ENCODE peak calls at places on chromosomes 13 and 19, in ten cellular contexts. M is SK-N-SH, V is fibroblast of lung, C is neural progenitor cell, S is IMR-90, H is osteoblast, X is PC-9, P is PC-3, D is H1, R is GM23338. G is an unnamed sample. For H4K20me1, the result is how much of the 10 kb centered on the place peaks cover.

GRCh38 chr13:41416276-41416675 is 41.1 kb upstream of the RGCC start:
- DNase-seq in M (no peak), V (no peak), C (no peak), S (peak), H (no peak), X (no peak), P (no peak), D (no peak), R (no peak), G (no peak)

GRCh38 chr19:28847468-28847867 is 365.5 kb downstream of the UQCRFS1 start:
- DNase-seq in M (no peak), V (no peak), C (no peak), S (peak), H (no peak), X (no peak), P (no peak), D (no peak), R (peak), G (no peak)

GRCh38 chr19:55287361-55288079 is 3.7 kb downstream of the BRSK1 start:
- DNase-seq in M (no peak), V (no peak), C (no peak), S (no peak), H (no peak), X (no peak), P (no peak), D (no peak), R (no peak), G (no peak)

GRCh38 chr13:44734204-44734707 is 158.1 kb upstream of the TSC22D1 start:
- DNase-seq in M (peak), V (peak), C (no peak), S (peak), H (no peak), X (peak), P (peak), D (no peak), R (no peak), G (no peak)

GRCh38 chr13:30306762-30307193 is 573 bp downstream of the KATNAL1 start:
- DNase-seq in M (peak), V (peak), C (peak), S (peak), H (peak), X (peak), P (peak), D (peak), R (peak), G (peak)

GRCh38 chr19:34124828-34125227 is 47.5 kb upstream of the LSM14A start:
- DNase-seq in M (peak), V (no peak), C (peak), S (no peak), H (no peak), X (no peak), P (peak), D (no peak), R (peak), G (no peak)

GRCh38 chr13:44879452-44880058 is 109.7 kb downstream of the NUFIP1 start:
- DNase-seq in M (peak), V (peak), C (no peak), S (peak), H (peak), X (no peak), P (peak), D (no peak), R (peak), G (peak)

GRCh38 chr13:40228486-40228885 is 438.0 kb downstream of the FOXO1 start:
- DNase-seq in M (no peak), V (peak), C (no peak), S (no peak), H (no peak), X (no peak), P (no peak), D (no peak), R (no peak), G (no peak)

GRCh38 chr13:112773601-112774447 is 84.0 kb downstream of the ATP11A start:
- DNase-seq in M (no peak), V (no peak), C (no peak), S (no peak), H (peak), X (no peak), P (no peak), D (no peak), R (no peak), G (no peak)

GRCh38 chr13:112771139-112771876 is 81.5 kb downstream of the ATP11A start:
- DNase-seq in M (no peak), V (no peak), C (no peak), S (no peak), H (peak), X (no peak), P (no peak), D (no peak), R (no peak), G (no peak)

GRCh38 chr13:112772929-112773328 is 83.1 kb downstream of the ATP11A start:
- DNase-seq in M (no peak), V (no peak), C (no peak), S (no peak), H (peak), X (no peak), P (no peak), D (no peak), R (no peak), G (no peak)

GRCh38 chr13:112771877-112772538 is 82.2 kb downstream of the ATP11A start:
- DNase-seq in M (no peak), V (no peak), C (no peak), S (no peak), H (peak), X (no peak), P (no peak), D (no peak), R (no peak), G (no peak)

GRCh38 chr13:112772539-112772909 is 82.7 kb downstream of the ATP11A start:
- DNase-seq in M (no peak), V (no peak), C (no peak), S (no peak), H (peak), X (no peak), P (no peak), D (no peak), R (no peak), G (no peak)
- H4K20me1 ChIP-seq in M (under half), V (under half), C (half or more), S (under half), H (under half), X (under half), P (under half), D (under half), R (under half), G (under half)

GRCh38 chr19:48905664-48906063 is 5.6 kb downstream of the NUCB1 start:
- DNase-seq in M (no peak), V (peak), C (no peak), S (no peak), H (no peak), X (no peak), P (no peak), D (no peak), R (no peak), G (no peak)

GRCh38 chr19:48897181-48897580 is 1.4 kb downstream of the TULP2 start:
- DNase-seq in M (no peak), V (no peak), C (no peak), S (no peak), H (no peak), X (no peak), P (no peak), D (no peak), R (no peak), G (no peak)

GRCh38 chr19:48899781-48900476 is at the start of gene NUCB1:
- DNase-seq in M (peak), V (peak), C (peak), S (peak), H (peak), X (peak), P (peak), D (peak), R (peak), G (peak)

GRCh38 chr19:48896191-48896720 is 2.3 kb downstream of the TULP2 start:
- DNase-seq in M (peak), V (peak), C (peak), S (no peak), H (no peak), X (no peak), P (no peak), D (peak), R (peak), G (peak)

DNA sequence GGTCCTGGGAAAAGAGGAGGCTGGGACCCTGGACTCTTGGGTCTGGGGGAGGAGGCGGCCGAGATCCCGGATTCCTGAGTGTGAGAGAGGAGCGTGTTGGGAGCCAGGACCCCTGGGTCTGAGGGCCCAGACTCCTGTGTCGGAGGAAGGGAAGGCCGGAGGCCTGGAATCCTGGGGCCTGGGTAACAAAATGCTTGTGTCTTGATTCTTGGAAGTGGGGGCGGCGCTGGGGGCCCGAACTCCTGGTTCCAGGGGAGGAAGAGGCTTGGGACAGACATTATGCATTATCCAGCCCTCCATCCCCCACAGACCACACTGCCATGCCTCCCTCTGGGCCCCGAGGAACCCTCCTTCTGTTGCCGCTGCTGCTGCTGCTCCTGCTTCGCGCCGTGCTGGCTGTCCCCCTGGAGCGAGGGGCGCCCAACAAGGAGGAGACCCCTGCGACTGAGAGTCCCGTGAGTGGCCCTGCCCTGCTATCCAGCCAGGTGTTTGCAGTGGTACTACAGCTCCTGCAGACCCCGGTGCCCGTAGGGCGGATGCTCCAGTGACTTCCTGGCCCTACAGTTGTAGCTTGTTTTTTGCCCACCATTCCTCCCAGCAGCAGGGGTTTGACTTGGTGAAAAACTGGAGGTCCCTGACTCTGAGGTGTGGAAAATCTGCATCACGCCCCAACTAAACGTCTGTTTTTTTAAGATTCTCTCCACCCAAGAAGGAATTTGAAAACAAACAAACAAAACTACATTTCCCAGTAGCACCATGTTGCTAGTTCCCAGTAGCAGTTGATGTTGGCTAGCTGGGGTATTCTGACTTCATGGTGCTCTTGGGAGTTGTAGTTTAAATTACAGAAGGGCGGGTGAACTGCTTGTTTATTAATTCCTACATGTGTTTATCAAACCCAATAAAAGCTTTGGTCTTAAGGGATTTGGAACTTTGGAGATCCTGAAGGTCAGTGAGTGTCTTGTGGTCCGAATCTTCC is 653 bp downstream of the NUCB1 start:
- DNase-seq in M (peak), V (peak), C (no peak), S (peak), H (peak), X (peak), P (peak), D (no peak), R (peak), G (peak)
- H2AFZ ChIP-seq in M (peak), V (peak), C (no peak), S (peak), H (peak), X (peak), P (peak), D (no peak), R (no peak), G (peak)

GRCh38 chr13:78239681-78240080 is 321.1 kb upstream of the EDNRB start:
- DNase-seq in M (no peak), V (no peak), C (peak), S (peak), H (no peak), X (no peak), P (no peak), D (no peak), R (peak), G (no peak)

GRCh38 chr13:78247362-78247761 is 328.7 kb upstream of the EDNRB start:
- DNase-seq in M (no peak), V (no peak), C (no peak), S (no peak), H (no peak), X (no peak), P (no peak), D (no peak), R (no peak), G (no peak)

GRCh38 chr13:78238911-78239310 is 320.3 kb upstream of the EDNRB start:
- DNase-seq in M (no peak), V (no peak), C (no peak), S (no peak), H (no peak), X (no peak), P (peak), D (no peak), R (no peak), G (no peak)

GRCh38 chr13:78241278-78241919 is 322.8 kb upstream of the EDNRB start:
- DNase-seq in M (peak), V (peak), C (peak), S (peak), H (peak), X (no peak), P (peak), D (peak), R (peak), G (peak)
- TF ChIP-seq CTCF in M (peak), V (peak), C (peak), S (peak), H (peak), X (peak), P (peak), D (peak), R (peak), G (peak)

DNA sequence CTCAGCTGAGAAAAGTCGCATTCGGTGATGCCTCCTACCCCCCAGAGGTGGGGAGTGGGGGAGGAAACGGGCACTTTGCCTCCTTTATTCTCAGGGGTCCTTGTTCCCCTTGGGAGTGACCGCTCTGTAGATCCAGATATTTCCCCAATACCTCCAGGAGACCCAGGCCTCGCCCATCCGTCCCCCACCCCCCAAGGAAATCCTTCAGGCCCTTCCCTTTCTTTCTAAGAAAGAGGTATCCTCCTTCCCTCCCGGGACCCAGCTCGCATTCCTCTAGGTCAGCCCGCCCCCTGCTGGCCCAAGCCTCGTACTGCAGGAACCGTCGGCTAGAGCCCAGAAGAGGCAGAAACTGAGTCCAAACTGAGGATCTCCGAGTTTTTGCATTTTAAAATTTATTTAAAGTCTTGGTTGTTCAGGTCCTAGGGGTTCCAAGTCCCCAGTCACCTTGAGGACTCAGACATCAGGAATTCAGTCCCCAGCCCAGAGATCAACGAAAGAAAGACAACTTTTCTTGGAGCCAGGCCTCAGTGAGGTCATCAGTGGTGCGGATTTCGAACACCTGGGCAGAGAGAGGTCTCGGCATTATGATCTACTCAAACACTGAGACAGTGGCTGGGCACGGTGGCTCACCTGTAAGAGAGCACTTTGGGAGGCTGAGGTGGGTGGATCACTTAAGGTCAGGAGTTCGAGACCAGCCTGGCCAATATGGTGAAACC is 7.5 kb upstream of the LRFN1 start:
- DNase-seq in M (peak), V (peak), C (peak), S (peak), H (peak), X (peak), P (peak), D (peak), R (peak), G (peak)
- H4K20me1 ChIP-seq in M (under half), V (under half), C (under half), S (under half), H (under half), X (under half), P (under half), D (under half), R (under half), G (under half)

GRCh38 chr19:17405250-17406038 is at the start of gene BST2:
- DNase-seq in M (peak), V (no peak), C (peak), S (peak), H (peak), X (peak), P (no peak), D (no peak), R (peak), G (peak)
- H2AFZ ChIP-seq in M (no peak), V (no peak), C (no peak), S (peak), H (peak), X (no peak), P (no peak), D (no peak), R (peak), G (no peak)

GRCh38 chr19:6238643-6239281 is 41.0 kb downstream of the MLLT1 start:
- DNase-seq in M (no peak), V (peak), C (no peak), S (peak), H (peak), X (no peak), P (peak), D (no peak), R (no peak), G (no peak)

GRCh38 chr19:6239401-6239844 is 40.4 kb downstream of the MLLT1 start:
- DNase-seq in M (peak), V (no peak), C (no peak), S (peak), H (peak), X (no peak), P (peak), D (no peak), R (no peak), G (no peak)

GRCh38 chr19:6236310-6237291 is 43.2 kb downstream of the MLLT1 start:
- DNase-seq in M (peak), V (no peak), C (no peak), S (no peak), H (peak), X (peak), P (peak), D (no peak), R (peak), G (no peak)

GRCh38 chr19:6239871-6240676 is 39.7 kb downstream of the MLLT1 start:
- DNase-seq in M (peak), V (no peak), C (peak), S (no peak), H (peak), X (no peak), P (no peak), D (no peak), R (peak), G (no peak)

GRCh38 chr19:6238256-6238642 is 41.5 kb downstream of the MLLT1 start:
- DNase-seq in M (peak), V (no peak), C (no peak), S (no peak), H (no peak), X (no peak), P (no peak), D (no peak), R (no peak), G (no peak)
- TF ChIP-seq CTCF in M (no peak), V (no peak), C (no peak), S (no peak), H (no peak), X (no peak), P (no peak), D (no peak), R (no peak), G (no peak)

GRCh38 chr19:5335101-5335500 is 5.5 kb downstream of the PTPRS start:
- DNase-seq in M (no peak), V (no peak), C (no peak), S (no peak), H (peak), X (no peak), P (no peak), D (no peak), R (no peak), G (no peak)
- H4K20me1 ChIP-seq in M (under half), V (under half), C (half or more), S (under half), H (under half), X (under half), P (under half), D (under half), R (half or more), G (under half)

GRCh38 chr19:37716140-37716539 is 3.4 kb downstream of the ZNF607 start:
- DNase-seq in M (no peak), V (no peak), C (no peak), S (no peak), H (no peak), X (no peak), P (no peak), D (no peak), R (no peak), G (no peak)

GRCh38 chr19:37719111-37719926 is at the start of gene ZNF607:
- DNase-seq in M (peak), V (peak), C (peak), S (peak), H (peak), X (peak), P (peak), D (peak), R (peak), G (peak)

GRCh38 chr19:37719927-37720265 is 335 bp upstream of the ZNF607 start:
- DNase-seq in M (no peak), V (no peak), C (no peak), S (no peak), H (no peak), X (no peak), P (no peak), D (no peak), R (no peak), G (no peak)

DNA sequence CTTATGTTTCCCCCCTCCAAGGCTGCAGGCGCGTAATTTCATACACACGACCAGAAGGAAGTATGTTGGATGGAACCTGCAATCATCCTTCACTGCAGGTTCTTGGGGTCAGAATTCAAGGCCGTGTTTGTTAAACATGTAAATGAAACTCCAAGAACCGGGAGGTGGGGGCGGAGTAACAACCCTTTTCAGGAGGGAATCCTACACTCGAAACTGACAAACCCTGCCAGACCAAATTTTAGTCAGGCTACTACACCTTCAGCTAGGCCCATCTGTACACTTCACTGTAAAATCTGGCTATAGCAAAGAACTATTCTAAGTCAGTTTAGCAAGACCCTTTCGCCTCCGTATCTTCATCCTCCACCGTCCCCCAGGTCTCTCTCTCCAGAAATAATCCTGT is 1.2 kb downstream of the ZNF607 start:
- DNase-seq in M (peak), V (no peak), C (peak), S (no peak), H (no peak), X (no peak), P (no peak), D (no peak), R (peak), G (peak)
- H2AFZ ChIP-seq in M (peak), V (peak), C (no peak), S (no peak), H (peak), X (peak), P (peak), D (no peak), R (no peak), G (no peak)

DNA sequence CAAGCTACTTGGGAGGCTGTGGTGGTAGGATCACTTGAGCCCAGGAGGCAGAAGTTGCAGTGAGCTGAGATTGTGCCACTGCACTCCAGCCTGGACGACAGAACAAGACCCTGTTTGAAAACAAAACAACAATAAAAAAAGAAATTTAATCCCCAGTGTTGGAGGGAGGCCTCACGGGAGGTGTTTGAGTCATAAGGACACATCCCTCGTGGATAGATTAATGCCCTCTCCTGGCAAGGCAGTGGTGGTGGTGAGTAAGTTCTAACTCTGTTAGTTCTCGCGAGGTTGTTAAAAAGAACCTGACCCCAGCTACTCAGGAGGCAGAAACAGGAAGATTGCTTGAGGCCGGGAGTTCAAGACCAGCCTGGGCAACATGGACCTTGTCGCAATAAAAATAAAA is 27.6 kb upstream of the SIN3B start:
- DNase-seq in M (no peak), V (peak), C (no peak), S (peak), H (peak), X (peak), P (peak), D (no peak), R (no peak), G (peak)
- TF ChIP-seq CTCF in M (no peak), V (no peak), C (no peak), S (no peak), H (peak), X (no peak), P (peak), D (no peak), R (no peak), G (no peak)

GRCh38 chr13:69178000-69178399 is 929.6 kb upstream of the ATXN8OS start:
- DNase-seq in M (no peak), V (no peak), C (no peak), S (no peak), H (no peak), X (no peak), P (peak), D (no peak), R (no peak), G (no peak)
- H4K20me1 ChIP-seq in M (under half), V (under half), C (under half), S (under half), H (under half), X (under half), P (under half), D (under half), R (under half), G (under half)